ENCODE peak calls at places on chromosome 17, in four cellular contexts. One of them, this sample, is unnamed.

GRCh38 chr17:41519501-41520224 is 973 bp upstream of the KRT15 start:
- DNase-seq in neural progenitor cell: no peak
- DNase-seq in AG04450: no peak
- DNase-seq in cardiac fibroblast: no peak
- DNase-seq in this sample: no peak

GRCh38 chr17:79595956-79596355 is 14.9 kb downstream of the RBFOX3 start:
- DNase-seq in neural progenitor cell: no peak
- DNase-seq in AG04450: no peak
- DNase-seq in cardiac fibroblast: no peak
- DNase-seq in this sample: no peak

GRCh38 chr17:65561394-65562205 is at the start of gene AXIN2:
- DNase-seq in neural progenitor cell: peak
- DNase-seq in AG04450: peak
- DNase-seq in cardiac fibroblast: peak
- DNase-seq in this sample: peak

GRCh38 chr17:76039121-76039520 is 12.0 kb upstream of the EVPL start:
- DNase-seq in neural progenitor cell: no peak
- DNase-seq in AG04450: no peak
- DNase-seq in cardiac fibroblast: no peak
- DNase-seq in this sample: no peak

GRCh38 chr17:8832711-8833352 is 33.7 kb upstream of the MFSD6L start:
- DNase-seq in neural progenitor cell: peak
- DNase-seq in AG04450: no peak
- DNase-seq in cardiac fibroblast: no peak
- DNase-seq in this sample: no peak

GRCh38 chr17:30559656-30560055 is 82.4 kb downstream of the GOSR1 start:
- DNase-seq in neural progenitor cell: no peak
- DNase-seq in AG04450: no peak
- DNase-seq in cardiac fibroblast: no peak
- DNase-seq in this sample: no peak

GRCh38 chr17:65670667-65671371 is 109.4 kb upstream of the AXIN2 start:
- DNase-seq in neural progenitor cell: no peak
- DNase-seq in AG04450: no peak
- DNase-seq in cardiac fibroblast: no peak
- DNase-seq in this sample: no peak

GRCh38 chr17:58968662-58969061 is 138.0 kb downstream of the TRIM37 start:
- DNase-seq in neural progenitor cell: no peak
- DNase-seq in AG04450: no peak
- DNase-seq in cardiac fibroblast: no peak
- DNase-seq in this sample: no peak

GRCh38 chr17:29390856-29391631 is 881 bp downstream of the TAOK1 start:
- DNase-seq in neural progenitor cell: peak
- DNase-seq in AG04450: no peak
- DNase-seq in cardiac fibroblast: peak
- DNase-seq in this sample: no peak

GRCh38 chr17:48720263-48721008 is 1.9 kb downstream of the PRAC1 start:
- DNase-seq in neural progenitor cell: peak
- DNase-seq in AG04450: no peak
- DNase-seq in cardiac fibroblast: no peak
- DNase-seq in this sample: no peak

GRCh38 chr17:72927146-72927545 is 165.3 kb downstream of the SLC39A11 start:
- DNase-seq in neural progenitor cell: no peak
- DNase-seq in AG04450: no peak
- DNase-seq in cardiac fibroblast: no peak
- DNase-seq in this sample: no peak

GRCh38 chr17:74214642-74215331 is 1.4 kb downstream of the TTYH2 start:
- DNase-seq in neural progenitor cell: no peak
- DNase-seq in AG04450: no peak
- DNase-seq in cardiac fibroblast: no peak
- DNase-seq in this sample: no peak

GRCh38 chr17:69945698-69946185 is 129.3 kb upstream of the KCNJ16 start:
- DNase-seq in neural progenitor cell: no peak
- DNase-seq in AG04450: no peak
- DNase-seq in cardiac fibroblast: no peak
- DNase-seq in this sample: no peak

GRCh38 chr17:3647769-3648540 is 11.4 kb downstream of the CTNS start:
- DNase-seq in neural progenitor cell: peak
- DNase-seq in AG04450: no peak
- DNase-seq in cardiac fibroblast: peak
- DNase-seq in this sample: peak

GRCh38 chr17:5740937-5741336 is 156.6 kb upstream of the NLRP1 start:
- DNase-seq in neural progenitor cell: no peak
- DNase-seq in AG04450: no peak
- DNase-seq in cardiac fibroblast: no peak
- DNase-seq in this sample: no peak

GRCh38 chr17:28193241-28193640 is 125.8 kb upstream of the TMEM97 start:
- DNase-seq in neural progenitor cell: no peak
- DNase-seq in AG04450: no peak
- DNase-seq in cardiac fibroblast: no peak
- DNase-seq in this sample: no peak

GRCh38 chr17:28726396-28726911 is 421 bp upstream of the TLCD1 start:
- DNase-seq in neural progenitor cell: peak
- DNase-seq in AG04450: no peak
- DNase-seq in cardiac fibroblast: peak
- DNase-seq in this sample: no peak

GRCh38 chr17:10756146-10756545 is 26.3 kb upstream of the TMEM220 start:
- DNase-seq in neural progenitor cell: no peak
- DNase-seq in AG04450: no peak
- DNase-seq in cardiac fibroblast: no peak
- DNase-seq in this sample: no peak

GRCh38 chr17:80832266-80832676 is 159.4 kb upstream of the CHMP6 start:
- DNase-seq in neural progenitor cell: peak
- DNase-seq in AG04450: peak
- DNase-seq in cardiac fibroblast: peak
- DNase-seq in this sample: peak

GRCh38 chr17:64256913-64257807 is 5.9 kb downstream of the TEX2 start:
- DNase-seq in neural progenitor cell: peak
- DNase-seq in AG04450: no peak
- DNase-seq in cardiac fibroblast: no peak
- DNase-seq in this sample: no peak

GRCh38 chr17:49575524-49576120 is at the start of gene NXPH3:
- DNase-seq in neural progenitor cell: peak
- DNase-seq in AG04450: no peak
- DNase-seq in cardiac fibroblast: peak
- DNase-seq in this sample: no peak

GRCh38 chr17:79667746-79668145 is 56.9 kb upstream of the RBFOX3 start:
- DNase-seq in neural progenitor cell: no peak
- DNase-seq in AG04450: no peak
- DNase-seq in cardiac fibroblast: no peak
- DNase-seq in this sample: no peak

GRCh38 chr17:27421111-27421510 is 35.1 kb upstream of the KSR1 start:
- DNase-seq in neural progenitor cell: no peak
- DNase-seq in AG04450: no peak
- DNase-seq in cardiac fibroblast: no peak
- DNase-seq in this sample: no peak

GRCh38 chr17:9696279-9697044 is 51.1 kb downstream of the USP43 start:
- DNase-seq in neural progenitor cell: no peak
- DNase-seq in AG04450: no peak
- DNase-seq in cardiac fibroblast: no peak
- DNase-seq in this sample: no peak

GRCh38 chr17:45935710-45936509 is 41.6 kb downstream of the MAPT start:
- DNase-seq in neural progenitor cell: no peak
- DNase-seq in AG04450: no peak
- DNase-seq in cardiac fibroblast: no peak
- DNase-seq in this sample: no peak

GRCh38 chr17:39753514-39754160 is 15.9 kb downstream of the GRB7 start:
- DNase-seq in neural progenitor cell: peak
- DNase-seq in AG04450: no peak
- DNase-seq in cardiac fibroblast: no peak
- DNase-seq in this sample: no peak

GRCh38 chr17:1315409-1315808 is 35.9 kb downstream of the TRARG1 start:
- DNase-seq in neural progenitor cell: no peak
- DNase-seq in AG04450: no peak
- DNase-seq in cardiac fibroblast: no peak
- DNase-seq in this sample: no peak